ENCODE peak calls at places on chromosomes 3 and 15, in nine cellular contexts. R is right lobe of liver, U is tibial artery, M is epithelial cell of proximal tubule, X is astrocyte of the spinal cord, V is GM23338, F is epithelial cell of esophagus, L is Peyer's patch, I is AG04450. Y is an unnamed sample.

GRCh38 chr15:40914486-40914885 is 14.7 kb upstream of the DLL4 start:
- DNase-seq in R (no peak), U (no peak), M (no peak), X (no peak), V (peak; percentile 63), F (no peak), L (no peak), I (no peak), Y (no peak)

GRCh38 chr15:41288464-41288863 is 43.9 kb downstream of the OIP5 start:
- DNase-seq in R (no peak), U (no peak), M (no peak), X (no peak), V (no peak), F (no peak), L (no peak), I (no peak), Y (no peak)

GRCh38 chr15:56794150-56794922 is 61.0 kb upstream of the ZNF280D start:
- DNase-seq in R (no peak), U (no peak), M (no peak), X (peak; percentile 76), V (no peak), F (no peak), L (no peak), I (no peak), Y (no peak)

GRCh38 chr3:79329154-79329553 is 438.6 kb downstream of the ROBO1 start:
- DNase-seq in R (no peak), U (no peak), M (peak; percentile 38), X (peak; percentile 27), V (no peak), F (peak; percentile 44), L (no peak), I (no peak), Y (no peak)

GRCh38 chr3:139794469-139795265 is 116.9 kb upstream of the NMNAT3 start:
- DNase-seq in R (no peak), U (no peak), M (no peak), X (no peak), V (no peak), F (peak; percentile 35), L (no peak), I (no peak), Y (no peak)

GRCh38 chr3:52841211-52841980 is 6.6 kb upstream of the MUSTN1 start:
- DNase-seq in R (peak; percentile 46), U (no peak), M (no peak), X (no peak), V (no peak), F (no peak), L (no peak), I (no peak), Y (no peak)

GRCh38 chr15:89794627-89795241 is 18.6 kb downstream of the MESP2 start:
- DNase-seq in R (no peak), U (no peak), M (no peak), X (peak; percentile 80), V (no peak), F (peak; percentile 41), L (no peak), I (no peak), Y (no peak)

GRCh38 chr3:142896201-142896755 is 7.4 kb upstream of the PCOLCE2 start:
- DNase-seq in R (no peak), U (no peak), M (no peak), X (peak; percentile 80), V (no peak), F (peak; percentile 84), L (no peak), I (no peak), Y (no peak)

GRCh38 chr3:188671941-188672340 is 499.8 kb upstream of the TPRG1 start:
- DNase-seq in R (no peak), U (no peak), M (no peak), X (no peak), V (no peak), F (peak; percentile 71), L (no peak), I (no peak), Y (no peak)

GRCh38 chr15:99727733-99728132 is 5.5 kb downstream of the LYSMD4 start:
- DNase-seq in R (no peak), U (no peak), M (no peak), X (no peak), V (no peak), F (no peak), L (no peak), I (no peak), Y (no peak)

GRCh38 chr15:60932051-60932915 is 296.8 kb downstream of the RORA start:
- DNase-seq in R (no peak), U (peak; percentile 51), M (peak; percentile 76), X (peak; percentile 62), V (peak; percentile 24), F (peak; percentile 96), L (no peak), I (no peak), Y (no peak)

GRCh38 chr3:160280836-160281235 is 55.6 kb downstream of the C3orf80 start:
- DNase-seq in R (no peak), U (no peak), M (no peak), X (no peak), V (no peak), F (no peak), L (no peak), I (no peak), Y (no peak)

GRCh38 chr15:96303503-96304054 is 26.9 kb upstream of the NR2F2 start:
- DNase-seq in R (no peak), U (no peak), M (no peak), X (no peak), V (no peak), F (no peak), L (no peak), I (no peak), Y (no peak)

GRCh38 chr3:47225310-47225906 is 57.2 kb downstream of the KIF9 start:
- DNase-seq in R (peak; percentile 14), U (no peak), M (no peak), X (peak; percentile 25), V (no peak), F (no peak), L (no peak), I (peak; percentile 3), Y (no peak)

GRCh38 chr3:23884481-23884880 is 32.3 kb downstream of the NKIRAS1 start:
- DNase-seq in R (no peak), U (no peak), M (no peak), X (no peak), V (peak; percentile 47), F (peak; percentile 32), L (no peak), I (no peak), Y (no peak)

DNA sequence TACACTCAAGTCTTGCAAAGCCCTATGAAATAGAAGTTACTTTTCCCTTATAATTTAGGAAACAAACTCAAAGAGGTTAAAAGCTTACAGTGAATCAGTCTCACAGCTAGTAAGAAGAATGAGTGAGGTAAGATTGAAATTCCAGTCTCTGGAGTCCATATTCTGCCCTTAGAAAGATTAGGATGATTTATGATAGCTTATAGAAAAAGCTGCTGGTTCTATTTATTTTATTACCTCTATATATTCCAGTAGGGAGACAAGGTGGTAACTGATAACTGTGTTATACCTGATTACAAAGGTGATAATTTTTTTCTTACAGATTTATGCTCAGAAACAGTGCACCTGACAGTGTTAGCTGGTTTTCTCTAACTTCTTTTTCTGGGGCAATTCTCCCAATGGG is 34.1 kb upstream of the SPESP1 start:
- DNase-seq in R (no peak), U (no peak), M (no peak), X (no peak), V (no peak), F (no peak), L (no peak), I (no peak), Y (no peak)
- TF ChIP-seq CTCF in R (no peak), U (no peak), M (no peak), X (no peak), V (no peak), F (no peak), L (no peak), I (no peak), Y (no peak)

GRCh38 chr3:173988912-173989311 is 591.4 kb downstream of the NLGN1 start:
- DNase-seq in R (no peak), U (no peak), M (no peak), X (no peak), V (no peak), F (no peak), L (no peak), I (no peak), Y (no peak)

DNA sequence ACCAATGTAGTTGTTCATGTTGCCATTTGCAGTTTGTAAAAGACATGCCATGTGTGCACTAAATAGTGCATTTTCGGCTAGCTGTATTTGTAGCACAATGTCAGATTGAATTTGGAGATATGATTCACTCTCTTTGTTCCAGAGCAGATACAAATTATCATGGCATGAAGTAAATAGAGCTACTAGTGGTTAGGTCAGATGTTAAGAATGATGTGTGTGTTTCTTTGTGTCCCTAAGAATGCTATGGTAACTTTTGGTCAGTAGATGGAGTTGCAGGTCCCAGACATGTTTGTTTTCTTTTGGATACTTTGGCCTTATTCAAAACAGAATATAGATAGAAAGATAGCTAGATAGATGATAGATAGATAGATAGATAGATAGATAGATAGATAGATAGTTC is 595.8 kb downstream of the NLGN1 start:
- DNase-seq in R (no peak), U (no peak), M (peak; percentile 40), X (peak; percentile 59), V (peak; percentile 48), F (peak; percentile 33), L (no peak), I (no peak), Y (no peak)
- TF ChIP-seq CTCF in R (no peak), U (no peak), M (peak; percentile 55), X (peak; percentile 55), V (peak; percentile 65), F (peak; percentile 34), L (no peak), I (peak; percentile 43), Y (no peak)

DNA sequence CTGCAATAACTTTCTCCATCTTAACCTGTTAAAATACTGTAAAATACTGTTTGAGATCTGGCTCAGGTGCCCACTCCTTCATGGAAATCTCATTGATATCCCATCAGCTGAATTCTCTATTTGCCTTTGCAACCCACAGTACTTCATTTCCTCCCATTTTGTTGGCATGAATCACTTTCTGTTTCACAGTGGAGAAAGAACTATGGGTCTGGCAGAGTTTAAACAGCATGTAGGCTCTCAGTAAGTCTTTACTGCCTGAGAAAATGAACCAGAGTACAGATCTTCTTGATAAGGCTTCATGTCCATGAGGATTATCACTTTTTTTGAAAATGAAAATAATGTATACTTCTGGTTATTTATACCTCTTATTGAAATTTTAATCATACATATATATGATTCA is 245.9 kb downstream of the NAALADL2 start:
- DNase-seq in R (no peak), U (no peak), M (no peak), X (peak; percentile 53), V (no peak), F (peak; percentile 12), L (no peak), I (no peak), Y (no peak)
- TF ChIP-seq CTCF in R (no peak), U (no peak), M (no peak), X (no peak), V (no peak), F (no peak), L (no peak), I (no peak), Y (no peak)

GRCh38 chr3:12518266-12519028 is 26.9 kb downstream of the MKRN2OS start:
- DNase-seq in R (no peak), U (no peak), M (no peak), X (no peak), V (no peak), F (no peak), L (no peak), I (no peak), Y (no peak)

GRCh38 chr3:12516873-12517272 is 28.4 kb downstream of the MKRN2OS start:
- DNase-seq in R (no peak), U (no peak), M (no peak), X (no peak), V (no peak), F (no peak), L (no peak), I (no peak), Y (no peak)

GRCh38 chr3:12521010-12521409 is 24.3 kb downstream of the MKRN2OS start:
- DNase-seq in R (no peak), U (no peak), M (no peak), X (no peak), V (no peak), F (no peak), L (no peak), I (no peak), Y (no peak)

GRCh38 chr3:12522721-12523120 is 22.6 kb downstream of the MKRN2OS start:
- DNase-seq in R (peak; percentile 46), U (no peak), M (no peak), X (no peak), V (no peak), F (no peak), L (no peak), I (no peak), Y (no peak)
- TF ChIP-seq CTCF in R (peak; percentile 32), U (no peak), M (no peak), X (no peak), V (no peak), F (no peak), L (no peak), I (no peak), Y (no peak)

Y was measured in activated B cell treated with CpG ODN at 0.5 μM for 24 hours.